ENCODE peak calls at places on chromosomes 3 and 15, in nine cellular contexts. Y, V, K, T, Z, E, R, I and C are unnamed samples.

GRCh38 chr3:111080357-111080937 is 8.8 kb downstream of the NECTIN3 start:
- DNase-seq in Y (no peak), V (peak; percentile 36), K (no peak), T (no peak), Z (no peak), E (no peak), R (no peak), I (peak; percentile 37), C (peak; percentile 14)

GRCh38 chr3:37453393-37454391 is 279.3 kb upstream of the LRRFIP2 start:
- DNase-seq in Y (peak; percentile 48), V (peak; percentile 82), K (peak; percentile 53), T (no peak), Z (no peak), E (peak; percentile 74), R (no peak), I (no peak), C (no peak)

GRCh38 chr15:30984118-30984517 is 7.3 kb downstream of the MTMR10 start:
- DNase-seq in Y (no peak), V (peak; percentile 4), K (no peak), T (no peak), Z (no peak), E (no peak), R (no peak), I (no peak), C (no peak)

GRCh38 chr15:84816694-84817460 is at the start of gene ALPK3:
- DNase-seq in Y (no peak), V (peak; percentile 93), K (no peak), T (no peak), Z (no peak), E (no peak), R (no peak), I (no peak), C (no peak)

GRCh38 chr15:60937278-60937677 is 291.8 kb downstream of the RORA start:
- DNase-seq in Y (no peak), V (no peak), K (no peak), T (no peak), Z (no peak), E (no peak), R (no peak), I (no peak), C (no peak)

GRCh38 chr15:52642386-52643361 is 36.5 kb downstream of the ATOSA start:
- DNase-seq in Y (no peak), V (no peak), K (no peak), T (no peak), Z (peak; percentile 48), E (no peak), R (no peak), I (peak; percentile 27), C (no peak)

GRCh38 chr15:66876423-66876730 is 174.3 kb downstream of the SMAD6 start:
- DNase-seq in Y (no peak), V (no peak), K (no peak), T (no peak), Z (no peak), E (no peak), R (no peak), I (no peak), C (no peak)

GRCh38 chr3:141288331-141288990 is 56.8 kb downstream of the PXYLP1 start:
- DNase-seq in Y (no peak), V (no peak), K (no peak), T (no peak), Z (no peak), E (no peak), R (no peak), I (no peak), C (no peak)

GRCh38 chr15:49890689-49891088 is 228.3 kb downstream of the ATP8B4 start:
- DNase-seq in Y (no peak), V (no peak), K (no peak), T (no peak), Z (no peak), E (no peak), R (no peak), I (no peak), C (no peak)

GRCh38 chr3:129277829-129278271 is 820 bp upstream of the HMCES start:
- DNase-seq in Y (no peak), V (peak; percentile 5), K (no peak), T (no peak), Z (no peak), E (no peak), R (no peak), I (no peak), C (peak; percentile 26)

GRCh38 chr3:57821765-57822164 is 65.7 kb downstream of the SLMAP start:
- DNase-seq in Y (no peak), V (no peak), K (no peak), T (no peak), Z (no peak), E (no peak), R (no peak), I (no peak), C (no peak)

GRCh38 chr3:62193586-62194345 is 179.6 kb downstream of the FEZF2 start:
- DNase-seq in Y (no peak), V (no peak), K (no peak), T (no peak), Z (no peak), E (no peak), R (no peak), I (no peak), C (no peak)

GRCh38 chr3:43855674-43856299 is 165.0 kb downstream of the ABHD5 start:
- DNase-seq in Y (peak; percentile 52), V (peak; percentile 71), K (peak; percentile 62), T (peak; percentile 16), Z (peak; percentile 39), E (peak; percentile 65), R (peak; percentile 71), I (peak; percentile 24), C (peak; percentile 13)

GRCh38 chr3:146589899-146590508 is 15.1 kb downstream of the PLSCR5 start:
- DNase-seq in Y (no peak), V (peak; percentile 68), K (no peak), T (peak; percentile 56), Z (peak; percentile 24), E (no peak), R (peak; percentile 49), I (peak; percentile 15), C (peak; percentile 70)

GRCh38 chr3:107062787-107063186 is 314.5 kb upstream of the CCDC54 start:
- DNase-seq in Y (no peak), V (no peak), K (no peak), T (no peak), Z (no peak), E (no peak), R (no peak), I (no peak), C (no peak)

GRCh38 chr3:79521221-79521848 is 246.5 kb downstream of the ROBO1 start:
- DNase-seq in Y (no peak), V (peak; percentile 61), K (no peak), T (peak; percentile 13), Z (no peak), E (no peak), R (no peak), I (no peak), C (no peak)

GRCh38 chr3:191461113-191461595 is at the start of gene PYDC2:
- DNase-seq in Y (no peak), V (no peak), K (no peak), T (no peak), Z (no peak), E (no peak), R (no peak), I (no peak), C (no peak)

GRCh38 chr3:198080521-198081384 is 120.7 kb downstream of the LMLN start:
- DNase-seq in Y (peak; percentile 47), V (peak; percentile 89), K (peak; percentile 44), T (peak; percentile 89), Z (peak; percentile 24), E (peak; percentile 74), R (peak; percentile 81), I (peak; percentile 13), C (peak; percentile 52)

GRCh38 chr3:134644731-134645514 is 5.9 kb downstream of the KY start:
- DNase-seq in Y (no peak), V (peak; percentile 68), K (no peak), T (no peak), Z (no peak), E (no peak), R (no peak), I (no peak), C (no peak)

GRCh38 chr3:191324936-191325335 is 4.3 kb upstream of the CCDC50 start:
- DNase-seq in Y (no peak), V (no peak), K (no peak), T (no peak), Z (no peak), E (no peak), R (no peak), I (no peak), C (no peak)

GRCh38 chr3:172046268-172046915 is 7.0 kb downstream of the FNDC3B start:
- DNase-seq in Y (no peak), V (no peak), K (no peak), T (no peak), Z (no peak), E (no peak), R (peak; percentile 21), I (no peak), C (no peak)

GRCh38 chr3:58659051-58659675 is 7.4 kb downstream of the FAM3D start:
- DNase-seq in Y (no peak), V (peak; percentile 22), K (no peak), T (no peak), Z (peak; percentile 12), E (no peak), R (no peak), I (no peak), C (no peak)

GRCh38 chr3:184806567-184807271 is 5.2 kb upstream of the VPS8 start:
- DNase-seq in Y (no peak), V (no peak), K (no peak), T (no peak), Z (no peak), E (no peak), R (no peak), I (no peak), C (no peak)